ENCODE peak calls at places on chromosomes 5 and 9, in five cellular contexts. One of them, this sample, is unnamed.

GRCh38 chr5:108730617-108731340 is 16.9 kb upstream of the FER start:
- DNase-seq in astrocyte of the spinal cord: no peak
- DNase-seq in globus pallidus: peak
- DNase-seq in sciatic nerve: no peak
- DNase-seq in Caki2: no peak
- DNase-seq in this sample: no peak

GRCh38 chr9:88998506-88998905 is 7.2 kb downstream of the S1PR3 start:
- DNase-seq in globus pallidus: no peak
- DNase-seq in sciatic nerve: no peak
- DNase-seq in astrocyte of the spinal cord: no peak
- DNase-seq in Caki2: peak
- DNase-seq in this sample: no peak

GRCh38 chr5:37838152-37838932 is 1.5 kb downstream of the GDNF start:
- DNase-seq in sciatic nerve: no peak
- DNase-seq in Caki2: no peak
- DNase-seq in astrocyte of the spinal cord: peak
- DNase-seq in globus pallidus: peak
- DNase-seq in this sample: no peak

GRCh38 chr5:76527685-76528161 is 95.5 kb downstream of the F2RL2 start:
- DNase-seq in Caki2: peak
- DNase-seq in sciatic nerve: no peak
- DNase-seq in astrocyte of the spinal cord: peak
- DNase-seq in globus pallidus: no peak
- DNase-seq in this sample: no peak

GRCh38 chr5:78972654-78973428 is 12.3 kb downstream of the ARSB start:
- DNase-seq in astrocyte of the spinal cord: peak
- DNase-seq in Caki2: no peak
- DNase-seq in sciatic nerve: no peak
- DNase-seq in globus pallidus: no peak
- DNase-seq in this sample: no peak

GRCh38 chr9:114271556-114272510 is 51.1 kb upstream of the ORM1 start:
- DNase-seq in globus pallidus: peak
- DNase-seq in sciatic nerve: no peak
- DNase-seq in Caki2: no peak
- DNase-seq in astrocyte of the spinal cord: peak
- DNase-seq in this sample: no peak

GRCh38 chr9:107888773-107889227 is 399.2 kb upstream of the KLF4 start:
- DNase-seq in globus pallidus: no peak
- DNase-seq in astrocyte of the spinal cord: no peak
- DNase-seq in Caki2: no peak
- DNase-seq in sciatic nerve: no peak
- DNase-seq in this sample: no peak

GRCh38 chr5:144273232-144274027 is 102.8 kb downstream of the KCTD16 start:
- DNase-seq in sciatic nerve: no peak
- DNase-seq in astrocyte of the spinal cord: no peak
- DNase-seq in globus pallidus: no peak
- DNase-seq in Caki2: no peak
- DNase-seq in this sample: no peak

GRCh38 chr9:127380479-127380878 is 16.5 kb upstream of the SLC2A8 start:
- DNase-seq in sciatic nerve: no peak
- DNase-seq in astrocyte of the spinal cord: no peak
- DNase-seq in globus pallidus: no peak
- DNase-seq in Caki2: no peak
- DNase-seq in this sample: no peak

GRCh38 chr5:75023368-75024159 is 28.8 kb downstream of the GCNT4 start:
- DNase-seq in astrocyte of the spinal cord: no peak
- DNase-seq in globus pallidus: no peak
- DNase-seq in Caki2: no peak
- DNase-seq in sciatic nerve: no peak
- DNase-seq in this sample: no peak

This sample was measured in coronary artery.